ENCODE peak calls at places on chromosomes 16 and 17, in six cellular contexts. Y is mucosa of descending colon, B is AG04449, P is cardiac muscle cell, R is colonic mucosa, U is testis. N is an unnamed sample.

GRCh38 chr16:8948831-8949230 is 14.9 kb downstream of the USP7 start:
- DNase-seq in B (no peak), Y (no peak), P (no peak), R (no peak), U (no peak), N (no peak)

GRCh38 chr17:41521574-41522261 is 3.0 kb upstream of the KRT15 start:
- DNase-seq in P (peak), B (peak), R (peak), U (no peak), Y (peak), N (no peak)

GRCh38 chr16:63880948-63881347 is 1240.9 kb downstream of the CDH11 start:
- DNase-seq in R (no peak), U (no peak), Y (no peak), P (no peak), B (no peak), N (no peak)

GRCh38 chr17:68011199-68011665 is 15.0 kb upstream of the C17orf58 start:
- DNase-seq in P (peak), R (peak), U (peak), Y (peak), B (no peak), N (peak)

GRCh38 chr16:87723224-87723619 is 42.6 kb downstream of the KLHDC4 start:
- DNase-seq in R (no peak), U (peak), B (peak), Y (no peak), P (peak), N (no peak)

GRCh38 chr17:17235212-17236174 is 1.5 kb downstream of the FLCN start:
- DNase-seq in R (no peak), B (no peak), P (no peak), Y (no peak), U (peak), N (no peak)

GRCh38 chr17:1275962-1276736 is 3.3 kb upstream of the TRARG1 start:
- DNase-seq in P (peak), B (no peak), U (peak), Y (peak), R (peak), N (peak)

GRCh38 chr17:58840820-58841612 is 85.4 kb downstream of the PPM1E start:
- DNase-seq in B (no peak), U (no peak), Y (no peak), P (peak), R (no peak), N (no peak)

GRCh38 chr16:53094013-53094630 is 39.3 kb downstream of the CHD9 start:
- DNase-seq in B (no peak), P (no peak), R (peak), U (no peak), Y (peak), N (no peak)

GRCh38 chr17:1714980-1715802 is 5.0 kb upstream of the TLCD2 start:
- DNase-seq in R (peak), Y (peak), U (peak), B (peak), P (peak), N (peak)

GRCh38 chr16:88758227-88758943 is 26.6 kb downstream of the PIEZO1 start:
- DNase-seq in R (no peak), B (no peak), P (no peak), U (no peak), Y (no peak), N (no peak)

GRCh38 chr16:72261127-72261526 is 89.2 kb upstream of the PMFBP1 start:
- DNase-seq in Y (no peak), B (no peak), R (no peak), U (no peak), P (no peak), N (no peak)

GRCh38 chr17:80070375-80071115 is 30.8 kb upstream of the GAA start:
- DNase-seq in U (peak), B (no peak), R (no peak), Y (no peak), P (no peak), N (no peak)

GRCh38 chr16:80909720-80910119 is 97.0 kb downstream of the CMC2 start:
- DNase-seq in B (no peak), U (no peak), P (no peak), Y (no peak), R (no peak), N (no peak)

GRCh38 chr17:35433075-35433894 is 985 bp upstream of the SLFN12 start:
- DNase-seq in U (peak), Y (peak), B (peak), P (peak), R (peak), N (peak)

GRCh38 chr16:12321363-12321762 is 344.8 kb downstream of the SNX29 start:
- DNase-seq in P (no peak), R (no peak), B (no peak), Y (no peak), U (peak), N (no peak)

GRCh38 chr17:61482467-61482866 is 30.2 kb downstream of the TBX4 start:
- DNase-seq in R (no peak), P (no peak), Y (no peak), B (no peak), U (no peak), N (no peak)

GRCh38 chr17:44361292-44362055 is 2.2 kb downstream of the FAM171A2 start:
- DNase-seq in R (no peak), P (no peak), U (no peak), B (no peak), Y (no peak), N (no peak)

GRCh38 chr17:17738901-17739300 is 57.6 kb downstream of the RAI1 start:
- DNase-seq in B (no peak), R (peak), P (no peak), U (peak), Y (peak), N (no peak)

GRCh38 chr17:62720126-62720850 is 87.8 kb downstream of the MARCHF10 start:
- DNase-seq in U (no peak), Y (no peak), P (no peak), B (no peak), R (no peak), N (no peak)

GRCh38 chr17:62119373-62119772 is 54.3 kb upstream of the MED13 start:
- DNase-seq in U (no peak), R (no peak), Y (no peak), P (no peak), B (no peak), N (no peak)

GRCh38 chr16:80202831-80203230 is 338.0 kb upstream of the DYNLRB2 start:
- DNase-seq in R (no peak), B (no peak), P (no peak), U (no peak), Y (no peak), N (no peak)

GRCh38 chr16:48126801-48127644 is 28.8 kb downstream of the ABCC12 start:
- DNase-seq in B (peak), Y (no peak), R (no peak), U (no peak), P (peak), N (no peak)

GRCh38 chr16:86585821-86586611 is 7.7 kb downstream of the FOXL1 start:
- DNase-seq in R (no peak), P (no peak), Y (no peak), U (no peak), B (peak), N (no peak)

GRCh38 chr16:69123894-69124293 is 8.5 kb downstream of the CHTF8 start:
- DNase-seq in P (peak), B (no peak), U (peak), R (peak), Y (no peak), N (peak)
- TF ChIP-seq CTCF in P (peak), B (peak), U (peak), R (peak), Y (peak), N (peak)

DNA sequence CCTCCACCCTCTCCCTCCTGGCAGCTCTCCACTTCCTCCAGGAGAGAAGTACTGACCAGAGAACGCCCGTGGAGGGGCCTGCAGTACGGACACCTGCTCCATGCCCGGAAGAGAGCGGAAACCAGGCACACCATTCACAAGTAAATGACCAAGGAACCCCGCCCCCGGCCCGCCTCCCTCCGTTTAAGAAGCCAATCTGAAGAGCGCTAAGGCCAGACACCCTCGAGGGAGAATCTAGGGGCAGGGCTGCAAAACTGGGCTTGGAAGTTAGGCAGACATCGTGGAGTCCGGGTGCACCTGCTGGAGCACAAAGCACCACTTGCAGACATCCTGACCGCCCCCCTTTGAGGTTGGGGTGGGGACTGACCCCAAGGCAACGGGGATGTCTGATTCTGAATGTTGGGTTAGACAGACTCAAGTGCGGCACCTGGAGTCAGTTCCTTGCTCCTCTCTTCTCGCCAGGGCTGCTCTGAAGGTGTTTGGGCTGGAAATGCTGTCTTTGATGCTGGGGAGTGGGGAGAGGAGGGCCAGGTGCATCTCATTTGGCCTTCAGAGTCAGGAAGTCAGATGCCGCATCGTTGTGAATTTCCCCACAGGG is 964 bp upstream of the FAAP100 start:
- DNase-seq in B (no peak), R (peak), Y (peak), U (peak), P (peak), N (peak)
- TF ChIP-seq CTCF in B (peak), R (no peak), Y (no peak), U (no peak), P (no peak), N (no peak)

DNA sequence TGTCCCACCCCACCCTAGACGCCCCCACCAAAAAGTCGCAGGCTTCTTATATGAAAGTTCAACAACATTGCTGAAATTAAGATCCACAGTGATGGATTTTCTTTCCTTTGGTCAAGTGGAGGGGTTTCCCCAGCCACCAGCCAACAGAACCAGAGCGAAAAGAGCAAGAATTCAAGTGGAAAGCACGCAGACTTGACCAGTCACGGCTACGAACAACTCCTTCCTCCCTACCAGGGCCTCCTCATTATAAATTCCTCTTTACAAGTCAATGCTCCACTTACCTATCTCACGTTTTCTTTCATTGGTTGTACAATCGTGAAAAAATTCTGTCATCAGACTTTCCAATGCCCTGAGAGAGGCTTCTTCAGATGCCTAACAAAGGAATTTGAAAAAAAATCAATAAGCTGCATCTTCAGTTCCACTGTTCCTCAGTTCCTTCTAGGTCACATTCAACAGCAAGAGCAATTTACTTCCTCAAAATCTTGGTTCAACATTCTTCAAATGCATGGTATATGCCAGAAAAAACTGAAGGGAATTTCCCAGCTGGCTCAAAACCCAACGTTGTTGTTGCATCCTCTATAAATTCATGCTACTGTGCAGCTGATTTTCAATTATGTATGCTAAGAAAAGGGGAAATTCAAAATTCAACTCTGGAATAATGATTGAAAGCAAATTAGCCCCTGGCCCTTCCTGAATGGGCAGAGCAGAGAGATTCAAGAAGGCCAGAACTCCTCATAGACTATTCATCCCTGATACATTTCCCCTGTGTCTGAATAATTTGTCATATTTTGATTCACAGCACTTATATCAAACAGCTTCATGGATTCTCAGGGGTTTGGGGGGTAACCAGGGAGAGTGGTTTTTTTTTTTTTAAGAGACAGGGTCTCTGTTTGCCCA is 30.9 kb downstream of the XPO6 start:
- DNase-seq in R (no peak), Y (no peak), U (no peak), B (peak), P (peak), N (no peak)
- TF ChIP-seq CTCF in R (no peak), Y (no peak), U (no peak), B (no peak), P (no peak), N (no peak)

DNA sequence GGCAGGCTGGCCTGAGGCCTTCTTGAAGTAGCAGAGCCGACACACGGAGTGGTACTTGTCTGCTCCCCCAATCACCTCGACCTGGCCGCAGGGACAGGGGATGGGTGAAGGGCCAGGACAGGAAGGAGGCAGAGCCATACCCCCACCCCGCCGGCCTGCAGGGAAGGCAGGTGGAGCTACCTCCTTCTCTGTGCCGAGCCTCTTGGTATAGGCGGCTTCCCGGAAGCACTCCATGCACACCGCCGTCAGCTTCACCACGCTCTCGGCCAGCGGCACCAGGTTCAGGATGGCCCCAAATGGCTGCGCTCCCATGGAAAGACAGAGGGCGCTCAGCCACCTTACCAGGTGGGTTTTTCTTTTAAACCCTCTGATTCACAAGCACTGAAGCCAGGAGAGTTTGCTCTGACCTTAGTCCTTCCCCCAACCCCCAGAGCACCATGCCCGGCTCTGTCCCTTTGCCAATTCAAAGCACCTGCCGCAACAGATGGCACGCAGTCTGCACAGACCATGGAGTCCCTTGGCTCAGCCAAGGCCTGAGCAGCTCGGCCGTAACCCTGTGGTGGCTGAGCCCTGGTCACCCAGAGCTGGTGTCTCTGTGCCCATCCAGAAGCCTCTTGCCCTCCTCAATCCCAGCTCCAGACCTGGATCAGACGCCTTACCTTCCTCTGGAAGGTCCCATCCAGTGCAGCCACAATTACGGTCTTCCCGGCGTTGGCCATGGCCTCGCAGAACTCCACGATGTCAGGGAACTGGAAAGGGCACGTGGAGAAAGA is 6.7 kb downstream of the SYNGR2 start:
- DNase-seq in P (no peak), B (no peak), R (peak), U (no peak), Y (peak), N (no peak)
- TF ChIP-seq CTCF in P (no peak), B (no peak), R (no peak), U (no peak), Y (no peak), N (no peak)

GRCh38 chr17:6894206-6894528 is 62.6 kb upstream of the TEKT1 start:
- DNase-seq in P (peak), B (no peak), R (no peak), U (no peak), Y (no peak), N (no peak)
- TF ChIP-seq CTCF in P (peak), B (peak), R (no peak), U (no peak), Y (no peak), N (no peak)

N was measured in nephron progenitor cell.